ENCODE peak calls at places on chromosomes 7 and 10, in four cellular contexts. C is prostate gland, X is endothelial cell of umbilical vein, P is sigmoid colon. H is an unnamed sample.

GRCh38 chr10:3528271-3528670 is 256.7 kb downstream of the KLF6 start:
- DNase-seq in P (no peak), C (no peak), X (no peak), H (no peak)

GRCh38 chr7:118858651-118859149 is 634.2 kb downstream of the ANKRD7 start:
- DNase-seq in X (no peak), C (no peak), P (no peak), H (no peak)

GRCh38 chr10:21754410-21755011 is 220.5 kb downstream of the MLLT10 start:
- DNase-seq in X (no peak), C (no peak), P (no peak), H (no peak)

GRCh38 chr10:122144199-122144598 is 126.9 kb upstream of the BTBD16 start:
- DNase-seq in C (no peak), P (no peak), X (no peak), H (no peak)

GRCh38 chr7:106978425-106979386 is 65.8 kb upstream of the PRKAR2B start:
- DNase-seq in P (no peak), C (no peak), X (no peak), H (no peak)

GRCh38 chr7:4268040-4268965 is 413.8 kb upstream of the FOXK1 start:
- DNase-seq in P (no peak), X (no peak), C (no peak), H (no peak)

GRCh38 chr7:127066974-127067373 is 185.8 kb downstream of the GRM8 start:
- DNase-seq in P (no peak), C (peak; percentile 10), X (no peak), H (no peak)

GRCh38 chr10:42556931-42557330 is 81.4 kb downstream of the ZNF33B start:
- DNase-seq in P (no peak), C (no peak), X (no peak), H (no peak)

GRCh38 chr10:71116426-71116825 is 95.9 kb upstream of the UNC5B start:
- DNase-seq in C (no peak), P (no peak), X (no peak), H (no peak)

GRCh38 chr7:40570218-40570617 is 435.4 kb downstream of the SUGCT start:
- DNase-seq in C (no peak), X (no peak), P (no peak), H (no peak)

GRCh38 chr10:129426670-129427069 is 40.4 kb upstream of the MGMT start:
- DNase-seq in P (no peak), X (peak; percentile 15), C (no peak), H (no peak)

GRCh38 chr10:98664329-98665042 is 217.8 kb upstream of the HPS1 start:
- DNase-seq in X (peak; percentile 18), C (no peak), P (no peak), H (no peak)

GRCh38 chr7:11754933-11755332 is 77.1 kb downstream of the THSD7A start:
- DNase-seq in C (no peak), P (no peak), X (no peak), H (no peak)

GRCh38 chr7:158976468-158976848 is 120.1 kb downstream of the DYNC2I1 start:
- DNase-seq in X (no peak), C (no peak), P (no peak), H (no peak)

GRCh38 chr10:49353895-49354566 is 41.9 kb downstream of the DRGX start:
- DNase-seq in C (no peak), X (no peak), P (no peak), H (peak; percentile 55)

GRCh38 chr7:101950450-101951119 is 133.2 kb downstream of the CUX1 start:
- DNase-seq in C (no peak), X (peak; percentile 62), P (peak; percentile 48), H (no peak)

GRCh38 chr7:127770870-127771269 is 118.9 kb downstream of the SND1 start:
- DNase-seq in C (no peak), X (no peak), P (no peak), H (no peak)

GRCh38 chr10:103967433-103968142 is 648 bp downstream of the SLK start:
- DNase-seq in X (peak; percentile 65), C (peak; percentile 13), P (no peak), H (no peak)

GRCh38 chr7:30931161-30931926 is 19.7 kb downstream of the AQP1 start:
- DNase-seq in X (no peak), C (no peak), P (peak; percentile 68), H (no peak)

GRCh38 chr7:24967696-24968095 is 12.3 kb downstream of the OSBPL3 start:
- DNase-seq in C (no peak), X (no peak), P (no peak), H (no peak)
- H3K4me1 ChIP-seq in C (no peaks in the 10 kb centered on the region), X (peaks cover 20% of the 10 kb centered on the region), P (no peaks in the 10 kb centered on the region), H (peaks cover 66% of the 10 kb centered on the region)

DNA sequence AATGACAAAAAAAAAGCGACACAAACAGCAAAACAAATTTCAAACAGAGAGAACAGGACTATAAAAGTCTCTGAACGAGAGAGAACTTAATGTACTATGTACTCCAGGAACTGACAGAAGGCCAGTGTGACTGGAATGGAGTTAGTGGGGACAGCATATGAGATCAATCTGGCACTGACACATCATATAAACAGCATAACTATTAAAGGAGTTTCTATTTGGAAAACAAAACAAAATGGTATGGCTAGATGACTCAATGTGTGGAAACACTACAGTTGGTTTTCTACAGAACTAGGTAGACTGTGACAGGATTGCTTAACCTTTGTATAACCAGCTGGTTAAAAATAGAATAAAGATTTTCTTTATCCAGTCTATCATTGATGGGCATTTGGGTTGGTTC is 232.9 kb upstream of the KAT6B start:
- DNase-seq in X (no peak), C (peak; percentile 5), P (peak; percentile 72), H (no peak)
- TF ChIP-seq POLR2AphosphoS5 in X (no peak), C (peak; percentile 68), P (peak; percentile 77), H (no peak)

GRCh38 chr7:2376351-2377154 is 21.9 kb downstream of the EIF3B start:
- DNase-seq in X (no peak), C (no peak), P (no peak), H (no peak)
- TF ChIP-seq POLR2A in X (no peak), C (no peak), P (no peak), H (no peak)

GRCh38 chr7:87498893-87499292 is 23.4 kb upstream of the ABCB4 start:
- DNase-seq in P (no peak), X (no peak), C (no peak), H (no peak)

GRCh38 chr7:87497482-87497881 is 22.0 kb upstream of the ABCB4 start:
- DNase-seq in C (no peak), P (no peak), X (no peak), H (no peak)

GRCh38 chr7:87494454-87494853 is 19.0 kb upstream of the ABCB4 start:
- DNase-seq in X (no peak), P (no peak), C (no peak), H (no peak)

GRCh38 chr7:87495366-87495765 is 19.9 kb upstream of the ABCB4 start:
- DNase-seq in X (no peak), C (no peak), P (no peak), H (no peak)

DNA sequence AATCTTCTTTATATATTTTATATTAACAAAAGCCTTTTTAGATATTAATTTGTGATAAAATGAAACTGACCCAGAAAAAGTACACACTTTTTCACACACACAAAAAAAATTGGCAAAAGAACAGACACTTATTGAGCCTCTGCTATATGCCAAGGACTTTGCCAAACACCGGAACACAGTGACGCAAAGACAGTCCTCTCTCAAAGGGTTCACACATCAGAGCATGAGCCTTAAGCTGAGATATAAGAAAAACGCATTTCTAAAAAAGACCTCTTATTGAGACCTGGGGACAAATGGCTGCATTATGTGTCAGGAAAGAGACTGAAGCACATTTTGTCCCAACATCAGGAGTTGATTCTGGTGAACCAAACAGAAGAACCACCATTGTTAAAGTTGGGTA is 24.0 kb upstream of the ABCB4 start:
- DNase-seq in X (no peak), C (no peak), P (no peak), H (no peak)
- H3K4me1 ChIP-seq in X (no peaks in the 10 kb centered on the region), C (no peaks in the 10 kb centered on the region), P (no peaks in the 10 kb centered on the region), H (no peaks in the 10 kb centered on the region)

DNA sequence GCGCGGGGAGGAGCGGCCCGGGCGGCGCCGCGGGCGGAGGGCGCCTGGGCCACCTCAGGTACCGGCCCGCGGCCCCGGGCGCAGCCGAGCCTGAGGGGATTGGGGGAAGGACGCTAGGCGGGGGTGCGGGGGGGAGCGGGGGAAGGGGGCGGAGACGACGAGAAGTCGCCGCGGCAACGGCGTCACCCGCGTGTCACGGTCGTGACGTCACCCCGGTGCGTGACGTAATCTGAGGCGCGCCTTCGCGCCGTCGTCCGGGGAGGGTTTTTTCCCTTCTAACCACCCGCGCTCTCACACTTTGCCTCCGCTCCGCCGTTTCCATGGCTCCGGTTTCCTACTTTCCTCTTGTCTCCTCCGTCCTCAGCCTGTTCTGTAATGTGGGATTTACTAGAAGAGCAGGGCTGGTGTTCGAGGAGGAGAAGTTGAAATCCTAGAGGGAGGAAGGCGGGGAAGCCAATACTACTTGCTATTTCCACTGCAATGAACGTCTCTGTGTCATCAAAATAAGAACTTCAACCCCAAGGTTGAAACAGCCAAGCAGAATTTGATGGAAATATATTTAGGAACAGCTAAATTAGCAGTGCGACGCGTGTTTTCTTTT is at the start of gene BRAF:
- DNase-seq in X (peak; percentile 89), C (peak; percentile 86), P (peak; percentile 95), H (peak; percentile 94)
- TF ChIP-seq POLR2AphosphoS5 in X (peak; percentile 59), C (peak; percentile 80), P (peak; percentile 82), H (peak; percentile 25)

H was measured in suprapubic skin.